ENCODE peak calls at places on chromosome 11, in four cellular contexts. L, C, U and P are unnamed samples.
A peak's percentile ranks its signal among the peaks of the same experiment; 100 is the strongest.

GRCh38 chr11:130592056-130592455 is 143.6 kb downstream of the ADAMTS15 start:
- DNase-seq in L (peak; percentile 18), U (no peak), C (no peak), P (no peak)

GRCh38 chr11:77199346-77199745 is 71.3 kb downstream of the MYO7A start:
- DNase-seq in U (no peak), C (peak; percentile 65), L (no peak), P (no peak)

GRCh38 chr11:3614742-3615171 is 27.0 kb downstream of the ART5 start:
- DNase-seq in U (no peak), L (no peak), C (peak; percentile 75), P (no peak)

GRCh38 chr11:88051386-88051785 is 123.9 kb downstream of the RAB38 start:
- DNase-seq in U (peak; percentile 2), C (no peak), L (no peak), P (no peak)

GRCh38 chr11:34208266-34209135 is 103.1 kb downstream of the NAT10 start:
- DNase-seq in C (no peak), U (peak; percentile 27), L (no peak), P (no peak)

GRCh38 chr11:8808226-8808585 is 102.8 kb upstream of the AKIP1 start:
- DNase-seq in L (no peak), U (no peak), C (no peak), P (no peak)

GRCh38 chr11:123509737-123510578 is 79.9 kb downstream of the GRAMD1B start:
- DNase-seq in C (no peak), L (peak; percentile 70), U (peak; percentile 64), P (peak; percentile 24)

GRCh38 chr11:1486054-1486825 is at the start of gene MOB2:
- DNase-seq in C (peak; percentile 79), L (no peak), U (no peak), P (no peak)

GRCh38 chr11:5600374-5600851 is 4.0 kb downstream of the TRIM6 start:
- DNase-seq in U (peak; percentile 64), L (peak; percentile 88), C (peak; percentile 85), P (peak; percentile 76)

GRCh38 chr11:13152736-13153541 is 124.7 kb upstream of the BMAL1 start:
- DNase-seq in L (peak; percentile 12), C (no peak), U (peak; percentile 33), P (no peak)

GRCh38 chr11:100908746-100909145 is 220.9 kb downstream of the PGR start:
- DNase-seq in C (no peak), U (peak; percentile 68), L (peak; percentile 57), P (no peak)

GRCh38 chr11:63737718-63738117 is 30.9 kb downstream of the ZFTA start:
- DNase-seq in L (no peak), C (no peak), U (no peak), P (no peak)

GRCh38 chr11:67437082-67437821 is at the start of gene PTPRCAP:
- DNase-seq in U (no peak), C (peak; percentile 96), L (no peak), P (no peak)

GRCh38 chr11:12074529-12075195 is 35.7 kb upstream of the MICAL2 start:
- DNase-seq in C (no peak), L (no peak), U (peak; percentile 49), P (no peak)

GRCh38 chr11:46446343-46446751 is 54.8 kb upstream of the CHRM4 start:
- DNase-seq in L (no peak), C (no peak), U (peak; percentile 9), P (peak; percentile 63)

GRCh38 chr11:129117595-129118350 is 74.4 kb downstream of the ARHGAP32 start:
- DNase-seq in L (peak; percentile 63), C (no peak), U (peak; percentile 66), P (peak; percentile 45)

GRCh38 chr11:115607621-115608191 is 103.5 kb upstream of the CADM1 start:
- DNase-seq in L (no peak), U (no peak), C (no peak), P (no peak)

GRCh38 chr11:1557904-1558831 is 13.9 kb downstream of the DUSP8 start:
- DNase-seq in L (peak; percentile 35), U (peak; percentile 93), C (peak; percentile 70), P (peak; percentile 38)

GRCh38 chr11:113182288-113182687 is 132.1 kb upstream of the TTC12 start:
- DNase-seq in U (no peak), L (no peak), C (no peak), P (no peak)

GRCh38 chr11:100680070-100680469 is 7.0 kb upstream of the ARHGAP42 start:
- DNase-seq in U (no peak), L (no peak), C (no peak), P (no peak)

GRCh38 chr11:119369035-119369925 is 12.2 kb downstream of the USP2 start:
- DNase-seq in C (no peak), U (no peak), L (no peak), P (no peak)

GRCh38 chr11:85809881-85810280 is 1.1 kb downstream of the SYTL2 start:
- DNase-seq in C (no peak), U (peak; percentile 71), L (peak; percentile 36), P (no peak)

GRCh38 chr11:124739479-124740276 is at the start of gene NRGN:
- DNase-seq in C (peak; percentile 96), L (peak; percentile 88), U (peak; percentile 91), P (peak; percentile 74)

GRCh38 chr11:6962673-6963072 is 36.4 kb downstream of the ZNF215 start:
- DNase-seq in U (no peak), L (no peak), C (no peak), P (no peak)

GRCh38 chr11:119434531-119435330 is 11.8 kb upstream of the THY1 start:
- DNase-seq in U (no peak), L (no peak), C (no peak), P (no peak)

GRCh38 chr11:111454561-111455192 is 57.5 kb downstream of the BTG4 start:
- DNase-seq in L (peak; percentile 49), U (peak; percentile 67), C (no peak), P (peak; percentile 38)

GRCh38 chr11:19316434-19316833 is 75.7 kb upstream of the E2F8 start:
- DNase-seq in U (no peak), L (no peak), C (no peak), P (peak; percentile 28)